ENCODE peak calls at places on chromosomes 5 and 9, in ten cellular contexts. One of them, this sample, is unnamed.

GRCh38 chr5:68313336-68313735 is 97.8 kb downstream of the PIK3R1 start:
- DNase-seq in left ventricle myocardium inferior: no peak
- DNase-seq in IMR-90: no peak
- DNase-seq in CD8-positive, alpha-beta memory T cell: no peak
- DNase-seq in SK-N-SH: no peak
- DNase-seq in pancreas: no peak
- DNase-seq in tibial artery: no peak
- DNase-seq in right cardiac atrium: no peak
- DNase-seq in heart left ventricle: no peak
- DNase-seq in GM23338: no peak
- DNase-seq in this sample: no peak

GRCh38 chr5:151855701-151856100 is 69.0 kb downstream of the GLRA1 start:
- DNase-seq in pancreas: no peak
- DNase-seq in right cardiac atrium: no peak
- DNase-seq in tibial artery: no peak
- DNase-seq in IMR-90: no peak
- DNase-seq in GM23338: no peak
- DNase-seq in CD8-positive, alpha-beta memory T cell: no peak
- DNase-seq in heart left ventricle: no peak
- DNase-seq in SK-N-SH: no peak
- DNase-seq in left ventricle myocardium inferior: no peak
- DNase-seq in this sample: no peak

GRCh38 chr9:135218331-135219225 is 131.1 kb downstream of the OLFM1 start:
- DNase-seq in SK-N-SH: peak; percentile 73
- DNase-seq in IMR-90: no peak
- DNase-seq in pancreas: peak; percentile 47
- DNase-seq in heart left ventricle: peak; percentile 22
- DNase-seq in right cardiac atrium: no peak
- DNase-seq in CD8-positive, alpha-beta memory T cell: no peak
- DNase-seq in tibial artery: no peak
- DNase-seq in left ventricle myocardium inferior: no peak
- DNase-seq in GM23338: peak; percentile 19
- DNase-seq in this sample: peak; percentile 54

GRCh38 chr9:116859763-116860162 is 172.7 kb downstream of the TRIM32 start:
- DNase-seq in CD8-positive, alpha-beta memory T cell: no peak
- DNase-seq in tibial artery: no peak
- DNase-seq in left ventricle myocardium inferior: no peak
- DNase-seq in SK-N-SH: no peak
- DNase-seq in GM23338: no peak
- DNase-seq in IMR-90: no peak
- DNase-seq in heart left ventricle: no peak
- DNase-seq in pancreas: no peak
- DNase-seq in right cardiac atrium: no peak
- DNase-seq in this sample: no peak

GRCh38 chr5:78984020-78984610 is 995 bp downstream of the ARSB start:
- DNase-seq in right cardiac atrium: no peak
- DNase-seq in heart left ventricle: no peak
- DNase-seq in tibial artery: no peak
- DNase-seq in CD8-positive, alpha-beta memory T cell: no peak
- DNase-seq in GM23338: peak; percentile 58
- DNase-seq in SK-N-SH: peak; percentile 29
- DNase-seq in left ventricle myocardium inferior: no peak
- DNase-seq in pancreas: no peak
- DNase-seq in IMR-90: peak; percentile 21
- DNase-seq in this sample: no peak

GRCh38 chr5:34039398-34040157 is 3.4 kb downstream of the C1QTNF3 start:
- DNase-seq in heart left ventricle: no peak
- DNase-seq in pancreas: no peak
- DNase-seq in CD8-positive, alpha-beta memory T cell: no peak
- DNase-seq in right cardiac atrium: no peak
- DNase-seq in GM23338: peak; percentile 17
- DNase-seq in tibial artery: no peak
- DNase-seq in SK-N-SH: no peak
- DNase-seq in IMR-90: no peak
- DNase-seq in left ventricle myocardium inferior: no peak
- DNase-seq in this sample: no peak

GRCh38 chr9:131660466-131661405 is 79.1 kb downstream of the RAPGEF1 start:
- DNase-seq in heart left ventricle: no peak
- DNase-seq in GM23338: peak; percentile 74
- DNase-seq in SK-N-SH: no peak
- DNase-seq in tibial artery: no peak
- DNase-seq in CD8-positive, alpha-beta memory T cell: no peak
- DNase-seq in right cardiac atrium: no peak
- DNase-seq in IMR-90: no peak
- DNase-seq in pancreas: no peak
- DNase-seq in left ventricle myocardium inferior: no peak
- DNase-seq in this sample: no peak

GRCh38 chr9:87786423-87786822 is 60.5 kb downstream of the CTSL start:
- DNase-seq in left ventricle myocardium inferior: no peak
- DNase-seq in heart left ventricle: no peak
- DNase-seq in pancreas: no peak
- DNase-seq in right cardiac atrium: no peak
- DNase-seq in CD8-positive, alpha-beta memory T cell: no peak
- DNase-seq in tibial artery: no peak
- DNase-seq in SK-N-SH: no peak
- DNase-seq in IMR-90: no peak
- DNase-seq in GM23338: no peak
- DNase-seq in this sample: no peak

GRCh38 chr5:111869681-111870080 is 112.7 kb upstream of the NREP start:
- DNase-seq in GM23338: no peak
- DNase-seq in pancreas: no peak
- DNase-seq in SK-N-SH: no peak
- DNase-seq in IMR-90: peak; percentile 68
- DNase-seq in left ventricle myocardium inferior: no peak
- DNase-seq in CD8-positive, alpha-beta memory T cell: no peak
- DNase-seq in right cardiac atrium: no peak
- DNase-seq in heart left ventricle: no peak
- DNase-seq in tibial artery: no peak
- DNase-seq in this sample: no peak

GRCh38 chr9:74770508-74771261 is 117.0 kb downstream of the TRPM6 start:
- DNase-seq in left ventricle myocardium inferior: no peak
- DNase-seq in CD8-positive, alpha-beta memory T cell: peak; percentile 7
- DNase-seq in SK-N-SH: peak; percentile 62
- DNase-seq in tibial artery: no peak
- DNase-seq in IMR-90: no peak
- DNase-seq in heart left ventricle: no peak
- DNase-seq in pancreas: peak; percentile 77
- DNase-seq in right cardiac atrium: no peak
- DNase-seq in GM23338: peak; percentile 89
- DNase-seq in this sample: no peak

GRCh38 chr9:93676310-93677054 is 100.1 kb downstream of the PHF2 start:
- DNase-seq in left ventricle myocardium inferior: peak; percentile 7
- DNase-seq in right cardiac atrium: no peak
- DNase-seq in IMR-90: no peak
- DNase-seq in pancreas: peak; percentile 52
- DNase-seq in tibial artery: peak; percentile 54
- DNase-seq in heart left ventricle: peak; percentile 14
- DNase-seq in CD8-positive, alpha-beta memory T cell: no peak
- DNase-seq in SK-N-SH: peak; percentile 10
- DNase-seq in GM23338: no peak
- DNase-seq in this sample: peak; percentile 37

GRCh38 chr5:176405656-176406435 is 10.5 kb downstream of the CLTB start:
- DNase-seq in CD8-positive, alpha-beta memory T cell: no peak
- DNase-seq in left ventricle myocardium inferior: no peak
- DNase-seq in GM23338: peak; percentile 86
- DNase-seq in SK-N-SH: peak; percentile 19
- DNase-seq in IMR-90: no peak
- DNase-seq in tibial artery: peak; percentile 52
- DNase-seq in right cardiac atrium: no peak
- DNase-seq in heart left ventricle: peak; percentile 14
- DNase-seq in pancreas: peak; percentile 23
- DNase-seq in this sample: no peak

GRCh38 chr9:134602547-134603362 is 38.8 kb upstream of the COL5A1 start:
- DNase-seq in heart left ventricle: peak; percentile 56
- DNase-seq in pancreas: peak; percentile 47
- DNase-seq in tibial artery: no peak
- DNase-seq in GM23338: no peak
- DNase-seq in CD8-positive, alpha-beta memory T cell: no peak
- DNase-seq in SK-N-SH: peak; percentile 28
- DNase-seq in left ventricle myocardium inferior: no peak
- DNase-seq in IMR-90: peak; percentile 99
- DNase-seq in right cardiac atrium: peak; percentile 78
- DNase-seq in this sample: peak; percentile 46

GRCh38 chr5:107285772-107286171 is 385.0 kb downstream of the EFNA5 start:
- DNase-seq in right cardiac atrium: no peak
- DNase-seq in IMR-90: no peak
- DNase-seq in GM23338: no peak
- DNase-seq in pancreas: no peak
- DNase-seq in CD8-positive, alpha-beta memory T cell: no peak
- DNase-seq in left ventricle myocardium inferior: no peak
- DNase-seq in SK-N-SH: no peak
- DNase-seq in heart left ventricle: no peak
- DNase-seq in tibial artery: no peak
- DNase-seq in this sample: no peak

GRCh38 chr5:59007460-59008063 is 424.7 kb downstream of the RAB3C start:
- DNase-seq in pancreas: no peak
- DNase-seq in IMR-90: peak; percentile 39
- DNase-seq in SK-N-SH: peak; percentile 15
- DNase-seq in GM23338: peak; percentile 64
- DNase-seq in left ventricle myocardium inferior: no peak
- DNase-seq in CD8-positive, alpha-beta memory T cell: no peak
- DNase-seq in heart left ventricle: no peak
- DNase-seq in tibial artery: no peak
- DNase-seq in right cardiac atrium: no peak
- DNase-seq in this sample: no peak

DNA sequence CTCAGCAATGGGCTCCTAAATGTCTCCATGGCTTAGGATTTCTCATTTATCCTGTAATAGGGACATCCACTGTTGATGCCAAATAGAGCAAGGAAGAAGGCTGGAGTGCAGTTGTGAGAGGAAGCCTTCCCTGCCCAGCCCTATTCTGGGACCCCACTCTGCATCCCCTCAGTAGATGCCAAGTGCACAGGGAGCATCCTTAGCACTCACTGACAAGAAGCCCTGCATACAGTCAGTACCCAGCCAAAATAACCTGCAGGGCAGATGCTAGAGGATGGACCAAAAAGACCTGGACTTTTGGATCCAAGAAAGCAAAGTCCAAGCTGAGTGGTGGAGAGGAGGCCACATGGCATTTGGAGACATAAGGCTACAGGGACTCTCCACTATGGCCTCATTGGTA is 113.5 kb upstream of the SPOCK1 start:
- DNase-seq in right cardiac atrium: no peak
- DNase-seq in IMR-90: no peak
- DNase-seq in SK-N-SH: no peak
- DNase-seq in GM23338: no peak
- DNase-seq in left ventricle myocardium inferior: no peak
- DNase-seq in tibial artery: no peak
- DNase-seq in heart left ventricle: no peak
- DNase-seq in pancreas: no peak
- DNase-seq in CD8-positive, alpha-beta memory T cell: no peak
- DNase-seq in this sample: no peak
- H3K4me1 ChIP-seq in right cardiac atrium: no peaks in the 10 kb centered on the region
- H3K4me1 ChIP-seq in IMR-90: no peaks in the 10 kb centered on the region
- H3K4me1 ChIP-seq in SK-N-SH: peaks cover 6% of the 10 kb centered on the region
- H3K4me1 ChIP-seq in GM23338: no peaks in the 10 kb centered on the region
- H3K4me1 ChIP-seq in left ventricle myocardium inferior: no peaks in the 10 kb centered on the region
- H3K4me1 ChIP-seq in tibial artery: no peaks in the 10 kb centered on the region
- H3K4me1 ChIP-seq in heart left ventricle: no peaks in the 10 kb centered on the region
- H3K4me1 ChIP-seq in pancreas: no peaks in the 10 kb centered on the region
- H3K4me1 ChIP-seq in CD8-positive, alpha-beta memory T cell: no peaks in the 10 kb centered on the region
- H3K4me1 ChIP-seq in this sample: peaks cover 4% of the 10 kb centered on the region

GRCh38 chr5:172733179-172733973 is 37.6 kb downstream of the DUSP1 start:
- DNase-seq in SK-N-SH: no peak
- DNase-seq in tibial artery: peak; percentile 92
- DNase-seq in GM23338: peak; percentile 34
- DNase-seq in IMR-90: peak; percentile 90
- DNase-seq in pancreas: peak; percentile 60
- DNase-seq in right cardiac atrium: peak; percentile 91
- DNase-seq in CD8-positive, alpha-beta memory T cell: no peak
- DNase-seq in heart left ventricle: peak; percentile 91
- DNase-seq in left ventricle myocardium inferior: peak; percentile 84
- DNase-seq in this sample: peak; percentile 78
- H3K27ac ChIP-seq in SK-N-SH: no peak overlapping the region
- H3K27ac ChIP-seq in tibial artery: peak overlapping the region; percentile 94
- H3K27ac ChIP-seq in GM23338: no peak overlapping the region
- H3K27ac ChIP-seq in IMR-90: peak overlapping the region; percentile 51
- H3K27ac ChIP-seq in pancreas: peak overlapping the region; percentile 86
- H3K27ac ChIP-seq in right cardiac atrium: peak overlapping the region; percentile 97
- H3K27ac ChIP-seq in CD8-positive, alpha-beta memory T cell: no peak overlapping the region
- H3K27ac ChIP-seq in heart left ventricle: peak overlapping the region; percentile 96
- H3K27ac ChIP-seq in left ventricle myocardium inferior: peak overlapping the region; percentile 94
- H3K27ac ChIP-seq in this sample: peak overlapping the region; percentile 97

DNA sequence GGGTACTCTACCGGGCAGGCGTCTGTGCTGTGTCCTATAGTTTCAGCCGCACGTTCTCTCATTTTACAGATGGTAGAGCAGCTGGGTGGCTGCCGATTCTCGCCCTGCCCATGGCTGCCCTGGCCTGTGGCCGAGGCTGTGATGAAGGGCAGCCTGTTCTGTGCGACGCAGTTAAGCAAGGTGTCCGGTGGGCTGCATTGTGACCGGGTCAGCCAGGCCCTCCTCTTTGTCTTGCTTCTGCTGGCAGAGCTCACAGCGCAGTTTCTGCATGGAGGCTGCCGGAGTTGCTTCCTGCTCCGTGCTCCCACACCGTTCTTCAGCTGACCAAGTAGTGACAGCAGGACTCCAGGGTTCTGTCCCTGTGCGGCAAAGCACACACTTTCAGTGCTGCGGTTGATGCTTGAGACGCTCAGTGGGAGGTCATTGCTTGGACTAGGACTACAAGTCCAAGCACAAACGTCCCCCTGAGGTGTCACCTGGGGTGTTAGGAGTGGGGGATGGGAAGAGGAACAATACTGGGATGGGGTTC is 58.0 kb downstream of the GADD45G start:
- DNase-seq in left ventricle myocardium inferior: no peak
- DNase-seq in pancreas: no peak
- DNase-seq in heart left ventricle: no peak
- DNase-seq in right cardiac atrium: no peak
- DNase-seq in GM23338: no peak
- DNase-seq in tibial artery: peak; percentile 59
- DNase-seq in IMR-90: no peak
- DNase-seq in CD8-positive, alpha-beta memory T cell: no peak
- DNase-seq in SK-N-SH: no peak
- DNase-seq in this sample: no peak
- H3K4me3 ChIP-seq in left ventricle myocardium inferior: peak overlapping the region; percentile 56
- H3K4me3 ChIP-seq in pancreas: no peak overlapping the region
- H3K4me3 ChIP-seq in heart left ventricle: no peak overlapping the region
- H3K4me3 ChIP-seq in right cardiac atrium: no peak overlapping the region
- H3K4me3 ChIP-seq in GM23338: no peak overlapping the region
- H3K4me3 ChIP-seq in tibial artery: no peak overlapping the region
- H3K4me3 ChIP-seq in IMR-90: no peak overlapping the region
- H3K4me3 ChIP-seq in CD8-positive, alpha-beta memory T cell: no peak overlapping the region
- H3K4me3 ChIP-seq in SK-N-SH: no peak overlapping the region
- H3K4me3 ChIP-seq in this sample: no peak overlapping the region

DNA sequence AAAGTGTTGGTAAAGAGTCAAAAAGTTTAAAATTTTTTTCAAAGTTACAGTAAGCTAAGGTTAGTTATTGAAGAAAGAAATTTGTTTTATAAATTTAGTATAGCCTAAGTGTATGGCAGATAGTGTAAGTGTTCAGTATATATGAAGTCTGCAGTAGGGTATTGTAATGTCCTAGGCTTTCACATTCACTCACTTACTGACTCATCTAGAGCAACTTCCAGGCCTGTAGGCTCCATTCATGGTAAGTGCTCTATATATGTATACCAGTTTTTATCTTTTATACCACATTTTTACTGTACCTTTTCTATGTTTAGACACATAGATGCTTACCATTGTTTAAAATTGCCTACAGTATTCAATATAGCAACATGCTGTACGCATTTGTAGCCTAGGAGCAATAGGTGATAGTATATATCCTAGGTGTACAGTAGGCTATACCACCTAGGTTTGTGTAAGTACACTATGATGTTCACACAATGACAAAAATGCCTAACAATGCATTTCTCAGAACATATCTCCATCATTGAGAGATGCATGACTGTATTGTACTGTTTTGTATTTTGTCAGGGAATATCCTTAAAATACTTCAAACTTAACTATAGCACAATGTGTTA is 38.5 kb downstream of the CYSTM1 start:
- DNase-seq in SK-N-SH: no peak
- DNase-seq in CD8-positive, alpha-beta memory T cell: no peak
- DNase-seq in heart left ventricle: no peak
- DNase-seq in right cardiac atrium: no peak
- DNase-seq in left ventricle myocardium inferior: no peak
- DNase-seq in pancreas: no peak
- DNase-seq in IMR-90: no peak
- DNase-seq in tibial artery: no peak
- DNase-seq in GM23338: no peak
- DNase-seq in this sample: no peak
- H3K4me1 ChIP-seq in SK-N-SH: peaks cover 19% of the 10 kb centered on the region
- H3K4me1 ChIP-seq in CD8-positive, alpha-beta memory T cell: no peaks in the 10 kb centered on the region
- H3K4me1 ChIP-seq in heart left ventricle: peaks cover 43% of the 10 kb centered on the region
- H3K4me1 ChIP-seq in right cardiac atrium: peaks cover 17% of the 10 kb centered on the region
- H3K4me1 ChIP-seq in left ventricle myocardium inferior: peaks cover 45% of the 10 kb centered on the region
- H3K4me1 ChIP-seq in pancreas: peaks cover 45% of the 10 kb centered on the region
- H3K4me1 ChIP-seq in IMR-90: no peaks in the 10 kb centered on the region
- H3K4me1 ChIP-seq in tibial artery: no peaks in the 10 kb centered on the region
- H3K4me1 ChIP-seq in GM23338: no peaks in the 10 kb centered on the region
- H3K4me1 ChIP-seq in this sample: peaks cover 29% of the 10 kb centered on the region